ENCODE peak calls at places on chromosomes 3 and 15, in ten cellular contexts. One of them, this sample, is unnamed. For H3K4me1, the result is how much of the 10 kb centered on the place peaks cover.

GRCh38 chr15:101126618-101127502 is 125.0 kb downstream of the CHSY1 start:
- DNase-seq in adrenal gland: no peak
- DNase-seq in ovary: no peak
- DNase-seq in sigmoid colon: no peak
- DNase-seq in A549: no peak
- DNase-seq in upper lobe of left lung: no peak
- DNase-seq in endothelial cell of umbilical vein: no peak
- DNase-seq in thyroid gland: no peak
- DNase-seq in esophagus squamous epithelium: no peak
- DNase-seq in esophagus muscularis mucosa: no peak
- DNase-seq in this sample: no peak

GRCh38 chr15:43517354-43518072 is at the start of gene MAP1A:
- DNase-seq in thyroid gland: peak
- DNase-seq in sigmoid colon: peak
- DNase-seq in esophagus squamous epithelium: no peak
- DNase-seq in upper lobe of left lung: no peak
- DNase-seq in esophagus muscularis mucosa: no peak
- DNase-seq in adrenal gland: no peak
- DNase-seq in A549: no peak
- DNase-seq in ovary: peak
- DNase-seq in endothelial cell of umbilical vein: no peak
- DNase-seq in this sample: peak

GRCh38 chr3:133408961-133409360 is 9.1 kb downstream of the BFSP2 start:
- DNase-seq in thyroid gland: no peak
- DNase-seq in esophagus squamous epithelium: no peak
- DNase-seq in sigmoid colon: no peak
- DNase-seq in ovary: no peak
- DNase-seq in esophagus muscularis mucosa: no peak
- DNase-seq in upper lobe of left lung: no peak
- DNase-seq in adrenal gland: no peak
- DNase-seq in endothelial cell of umbilical vein: no peak
- DNase-seq in A549: no peak
- DNase-seq in this sample: no peak

GRCh38 chr3:14775011-14775410 is 43.8 kb upstream of the FGD5 start:
- DNase-seq in adrenal gland: no peak
- DNase-seq in thyroid gland: no peak
- DNase-seq in A549: no peak
- DNase-seq in esophagus squamous epithelium: no peak
- DNase-seq in sigmoid colon: peak
- DNase-seq in esophagus muscularis mucosa: peak
- DNase-seq in ovary: no peak
- DNase-seq in upper lobe of left lung: no peak
- DNase-seq in endothelial cell of umbilical vein: no peak
- DNase-seq in this sample: no peak

GRCh38 chr15:37078566-37078965 is 21.8 kb downstream of the MEIS2 start:
- DNase-seq in sigmoid colon: no peak
- DNase-seq in thyroid gland: no peak
- DNase-seq in ovary: no peak
- DNase-seq in upper lobe of left lung: no peak
- DNase-seq in esophagus muscularis mucosa: no peak
- DNase-seq in adrenal gland: no peak
- DNase-seq in endothelial cell of umbilical vein: no peak
- DNase-seq in esophagus squamous epithelium: no peak
- DNase-seq in A549: no peak
- DNase-seq in this sample: no peak

GRCh38 chr3:52046186-52046913 is 10.0 kb downstream of the DUSP7 start:
- DNase-seq in esophagus squamous epithelium: no peak
- DNase-seq in thyroid gland: no peak
- DNase-seq in A549: peak
- DNase-seq in ovary: no peak
- DNase-seq in endothelial cell of umbilical vein: peak
- DNase-seq in sigmoid colon: no peak
- DNase-seq in adrenal gland: peak
- DNase-seq in upper lobe of left lung: peak
- DNase-seq in esophagus muscularis mucosa: no peak
- DNase-seq in this sample: no peak

GRCh38 chr3:38836561-38836960 is 20.5 kb upstream of the SCN10A start:
- DNase-seq in upper lobe of left lung: no peak
- DNase-seq in thyroid gland: no peak
- DNase-seq in esophagus muscularis mucosa: peak
- DNase-seq in sigmoid colon: no peak
- DNase-seq in endothelial cell of umbilical vein: no peak
- DNase-seq in adrenal gland: no peak
- DNase-seq in esophagus squamous epithelium: no peak
- DNase-seq in A549: no peak
- DNase-seq in ovary: no peak
- DNase-seq in this sample: no peak

GRCh38 chr3:134485075-134485536 is 679 bp downstream of the ANAPC13 start:
- DNase-seq in sigmoid colon: no peak
- DNase-seq in adrenal gland: peak
- DNase-seq in upper lobe of left lung: no peak
- DNase-seq in thyroid gland: peak
- DNase-seq in endothelial cell of umbilical vein: no peak
- DNase-seq in esophagus squamous epithelium: no peak
- DNase-seq in A549: peak
- DNase-seq in ovary: peak
- DNase-seq in esophagus muscularis mucosa: no peak
- DNase-seq in this sample: no peak

GRCh38 chr3:59388555-59389280 is 338.9 kb upstream of the CFAP20DC start:
- DNase-seq in sigmoid colon: no peak
- DNase-seq in adrenal gland: no peak
- DNase-seq in upper lobe of left lung: no peak
- DNase-seq in esophagus squamous epithelium: no peak
- DNase-seq in A549: no peak
- DNase-seq in endothelial cell of umbilical vein: no peak
- DNase-seq in thyroid gland: no peak
- DNase-seq in esophagus muscularis mucosa: no peak
- DNase-seq in ovary: no peak
- DNase-seq in this sample: no peak

GRCh38 chr3:32842987-32843386 is 25.2 kb downstream of the TRIM71 start:
- DNase-seq in upper lobe of left lung: no peak
- DNase-seq in adrenal gland: no peak
- DNase-seq in endothelial cell of umbilical vein: no peak
- DNase-seq in esophagus muscularis mucosa: no peak
- DNase-seq in sigmoid colon: no peak
- DNase-seq in thyroid gland: no peak
- DNase-seq in A549: no peak
- DNase-seq in ovary: no peak
- DNase-seq in esophagus squamous epithelium: no peak
- DNase-seq in this sample: no peak

GRCh38 chr3:151318313-151318712 is 1.7 kb upstream of the GPR87 start:
- DNase-seq in A549: no peak
- DNase-seq in esophagus squamous epithelium: no peak
- DNase-seq in endothelial cell of umbilical vein: no peak
- DNase-seq in upper lobe of left lung: no peak
- DNase-seq in ovary: no peak
- DNase-seq in esophagus muscularis mucosa: no peak
- DNase-seq in adrenal gland: no peak
- DNase-seq in thyroid gland: no peak
- DNase-seq in sigmoid colon: no peak
- DNase-seq in this sample: no peak

GRCh38 chr15:60590935-60591490 is 112.1 kb upstream of the ICE2 start:
- DNase-seq in ovary: peak
- DNase-seq in upper lobe of left lung: peak
- DNase-seq in A549: peak
- DNase-seq in endothelial cell of umbilical vein: peak
- DNase-seq in sigmoid colon: peak
- DNase-seq in esophagus squamous epithelium: no peak
- DNase-seq in esophagus muscularis mucosa: no peak
- DNase-seq in thyroid gland: peak
- DNase-seq in adrenal gland: peak
- DNase-seq in this sample: peak

GRCh38 chr3:124699686-124700396 is 30.4 kb upstream of the UMPS start:
- DNase-seq in endothelial cell of umbilical vein: no peak
- DNase-seq in esophagus squamous epithelium: no peak
- DNase-seq in sigmoid colon: no peak
- DNase-seq in ovary: no peak
- DNase-seq in adrenal gland: peak
- DNase-seq in esophagus muscularis mucosa: no peak
- DNase-seq in upper lobe of left lung: no peak
- DNase-seq in thyroid gland: no peak
- DNase-seq in A549: no peak
- DNase-seq in this sample: peak
- TF ChIP-seq POLR2A in endothelial cell of umbilical vein: no peak
- TF ChIP-seq POLR2A in esophagus squamous epithelium: no peak
- TF ChIP-seq POLR2A in sigmoid colon: no peak
- TF ChIP-seq POLR2A in ovary: no peak
- TF ChIP-seq POLR2A in adrenal gland: peak
- TF ChIP-seq POLR2A in esophagus muscularis mucosa: no peak
- TF ChIP-seq POLR2A in upper lobe of left lung: no peak
- TF ChIP-seq POLR2A in thyroid gland: no peak
- TF ChIP-seq POLR2A in A549: no peak
- TF ChIP-seq POLR2A in this sample: no peak

DNA sequence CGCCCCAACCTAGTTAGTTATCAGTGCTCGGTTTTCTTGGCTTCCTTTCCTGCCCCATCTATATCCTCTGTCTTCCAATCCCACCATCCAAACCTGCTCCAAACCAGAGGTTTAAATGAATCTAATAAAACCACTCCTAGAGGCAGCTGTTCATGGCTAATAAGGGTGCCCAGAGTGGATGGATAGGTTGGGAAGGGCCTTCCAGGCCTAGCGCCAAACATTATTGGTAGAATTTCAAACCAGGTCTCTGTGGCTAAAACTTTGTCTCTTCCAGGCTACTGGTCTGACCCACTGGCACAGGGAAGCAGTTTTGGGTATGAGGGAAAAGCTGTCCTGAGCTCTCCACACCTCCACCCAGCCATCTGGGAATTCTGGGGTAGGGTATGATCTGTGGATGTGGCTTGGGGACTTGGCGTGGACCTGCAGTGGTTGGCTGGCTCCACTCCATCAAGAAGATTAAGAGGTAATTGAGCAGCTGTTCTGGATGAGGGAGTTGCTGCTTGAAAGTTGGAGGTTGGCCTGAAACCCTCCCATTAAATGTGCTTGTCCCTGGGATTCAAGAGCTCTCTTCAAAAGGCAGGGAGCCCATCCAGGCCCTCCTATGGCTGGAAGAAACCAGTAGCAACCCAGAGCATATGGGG is 29.3 kb upstream of the INSYN1 start:
- DNase-seq in ovary: no peak
- DNase-seq in upper lobe of left lung: no peak
- DNase-seq in A549: no peak
- DNase-seq in esophagus squamous epithelium: no peak
- DNase-seq in sigmoid colon: no peak
- DNase-seq in adrenal gland: no peak
- DNase-seq in endothelial cell of umbilical vein: no peak
- DNase-seq in esophagus muscularis mucosa: no peak
- DNase-seq in thyroid gland: peak
- DNase-seq in this sample: no peak
- H3K27ac ChIP-seq in ovary: no peak
- H3K27ac ChIP-seq in upper lobe of left lung: no peak
- H3K27ac ChIP-seq in A549: no peak
- H3K27ac ChIP-seq in esophagus squamous epithelium: no peak
- H3K27ac ChIP-seq in sigmoid colon: no peak
- H3K27ac ChIP-seq in adrenal gland: no peak
- H3K27ac ChIP-seq in endothelial cell of umbilical vein: no peak
- H3K27ac ChIP-seq in esophagus muscularis mucosa: no peak
- H3K27ac ChIP-seq in thyroid gland: no peak
- H3K27ac ChIP-seq in this sample: no peak

GRCh38 chr3:8554725-8555621 is 53.4 kb downstream of the LMCD1 start:
- DNase-seq in adrenal gland: no peak
- DNase-seq in ovary: peak
- DNase-seq in esophagus squamous epithelium: no peak
- DNase-seq in sigmoid colon: no peak
- DNase-seq in A549: no peak
- DNase-seq in esophagus muscularis mucosa: no peak
- DNase-seq in thyroid gland: no peak
- DNase-seq in endothelial cell of umbilical vein: no peak
- DNase-seq in upper lobe of left lung: no peak
- DNase-seq in this sample: peak

GRCh38 chr3:8550619-8551018 is 49.0 kb downstream of the LMCD1 start:
- DNase-seq in ovary: no peak
- DNase-seq in sigmoid colon: no peak
- DNase-seq in esophagus squamous epithelium: no peak
- DNase-seq in endothelial cell of umbilical vein: no peak
- DNase-seq in upper lobe of left lung: no peak
- DNase-seq in esophagus muscularis mucosa: no peak
- DNase-seq in thyroid gland: no peak
- DNase-seq in A549: no peak
- DNase-seq in adrenal gland: no peak
- DNase-seq in this sample: peak

GRCh38 chr3:8553405-8553804 is 51.8 kb downstream of the LMCD1 start:
- DNase-seq in esophagus squamous epithelium: no peak
- DNase-seq in endothelial cell of umbilical vein: no peak
- DNase-seq in adrenal gland: no peak
- DNase-seq in A549: no peak
- DNase-seq in ovary: no peak
- DNase-seq in esophagus muscularis mucosa: no peak
- DNase-seq in upper lobe of left lung: no peak
- DNase-seq in thyroid gland: no peak
- DNase-seq in sigmoid colon: no peak
- DNase-seq in this sample: no peak

GRCh38 chr3:8549354-8549753 is 47.7 kb downstream of the LMCD1 start:
- DNase-seq in sigmoid colon: no peak
- DNase-seq in esophagus squamous epithelium: no peak
- DNase-seq in upper lobe of left lung: no peak
- DNase-seq in adrenal gland: no peak
- DNase-seq in A549: no peak
- DNase-seq in esophagus muscularis mucosa: no peak
- DNase-seq in thyroid gland: no peak
- DNase-seq in ovary: no peak
- DNase-seq in endothelial cell of umbilical vein: no peak
- DNase-seq in this sample: no peak

GRCh38 chr3:8552223-8552762 is 50.7 kb downstream of the LMCD1 start:
- DNase-seq in upper lobe of left lung: no peak
- DNase-seq in sigmoid colon: no peak
- DNase-seq in thyroid gland: no peak
- DNase-seq in A549: no peak
- DNase-seq in esophagus muscularis mucosa: no peak
- DNase-seq in endothelial cell of umbilical vein: no peak
- DNase-seq in esophagus squamous epithelium: no peak
- DNase-seq in ovary: no peak
- DNase-seq in adrenal gland: no peak
- DNase-seq in this sample: no peak
- H3K4me1 ChIP-seq in upper lobe of left lung: under half
- H3K4me1 ChIP-seq in sigmoid colon: under half
- H3K4me1 ChIP-seq in thyroid gland: under half
- H3K4me1 ChIP-seq in A549: under half
- H3K4me1 ChIP-seq in esophagus muscularis mucosa: under half
- H3K4me1 ChIP-seq in endothelial cell of umbilical vein: under half
- H3K4me1 ChIP-seq in esophagus squamous epithelium: under half
- H3K4me1 ChIP-seq in ovary: under half
- H3K4me1 ChIP-seq in adrenal gland: under half
- H3K4me1 ChIP-seq in this sample: under half

DNA sequence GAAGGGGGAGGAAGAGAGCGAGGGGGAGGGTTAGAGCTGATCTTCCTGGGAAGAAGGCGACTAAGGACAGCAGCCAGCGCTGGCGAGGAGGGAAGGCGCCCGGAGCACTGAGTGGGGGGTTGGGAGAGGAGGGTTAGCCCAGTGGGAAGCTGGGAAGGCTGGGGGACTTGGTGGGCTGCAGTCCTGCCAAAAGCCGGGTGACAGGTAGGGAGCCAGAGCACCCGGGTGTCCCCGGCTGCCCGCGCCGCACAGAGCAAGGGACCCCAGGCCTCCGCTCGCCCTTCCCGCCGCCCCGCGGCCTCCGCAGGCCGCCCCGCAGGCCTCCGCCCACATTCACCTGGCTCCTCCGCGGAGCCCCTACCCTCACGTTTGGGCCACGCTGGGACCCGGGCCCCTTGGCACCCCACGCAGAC is 446 bp downstream of the SLC12A8 start:
- DNase-seq in adrenal gland: peak
- DNase-seq in ovary: no peak
- DNase-seq in A549: no peak
- DNase-seq in esophagus muscularis mucosa: no peak
- DNase-seq in esophagus squamous epithelium: no peak
- DNase-seq in sigmoid colon: no peak
- DNase-seq in thyroid gland: peak
- DNase-seq in upper lobe of left lung: no peak
- DNase-seq in endothelial cell of umbilical vein: no peak
- DNase-seq in this sample: no peak
- TF ChIP-seq POLR2A in adrenal gland: no peak
- TF ChIP-seq POLR2A in ovary: no peak
- TF ChIP-seq POLR2A in A549: no peak
- TF ChIP-seq POLR2A in esophagus muscularis mucosa: no peak
- TF ChIP-seq POLR2A in esophagus squamous epithelium: no peak
- TF ChIP-seq POLR2A in sigmoid colon: no peak
- TF ChIP-seq POLR2A in thyroid gland: no peak
- TF ChIP-seq POLR2A in upper lobe of left lung: no peak
- TF ChIP-seq POLR2A in endothelial cell of umbilical vein: no peak
- TF ChIP-seq POLR2A in this sample: no peak

This sample was measured in testis.